ENCODE peak calls at places on chromosome 2, in four cellular contexts. One of them, this sample, is unnamed.

GRCh38 chr2:43474273-43474672 is 121.6 kb downstream of the THADA start:
- DNase-seq in astrocyte: no peak
- DNase-seq in MM.1S: no peak
- DNase-seq in fibroblast of lung: no peak
- DNase-seq in this sample: no peak

GRCh38 chr2:140658766-140659165 is 1472.0 kb downstream of the LRP1B start:
- DNase-seq in astrocyte: peak; percentile 12
- DNase-seq in MM.1S: no peak
- DNase-seq in fibroblast of lung: peak; percentile 6
- DNase-seq in this sample: no peak

GRCh38 chr2:114127372-114127771 is 237.5 kb downstream of the ACTR3 start:
- DNase-seq in astrocyte: peak; percentile 20
- DNase-seq in MM.1S: no peak
- DNase-seq in fibroblast of lung: peak; percentile 39
- DNase-seq in this sample: peak; percentile 71

GRCh38 chr2:148875387-148876051 is 492 bp downstream of the KIF5C start:
- DNase-seq in fibroblast of lung: no peak
- DNase-seq in astrocyte: no peak
- DNase-seq in MM.1S: no peak
- DNase-seq in this sample: peak; percentile 14

GRCh38 chr2:127669056-127669455 is 6.3 kb downstream of the LIMS2 start:
- DNase-seq in fibroblast of lung: no peak
- DNase-seq in astrocyte: no peak
- DNase-seq in MM.1S: no peak
- DNase-seq in this sample: peak; percentile 58

GRCh38 chr2:190098851-190099250 is 36.3 kb upstream of the MSTN start:
- DNase-seq in MM.1S: no peak
- DNase-seq in astrocyte: no peak
- DNase-seq in fibroblast of lung: peak; percentile 27
- DNase-seq in this sample: no peak

GRCh38 chr2:127768775-127769479 is 42.0 kb downstream of the WDR33 start:
- DNase-seq in fibroblast of lung: peak; percentile 23
- DNase-seq in astrocyte: no peak
- DNase-seq in MM.1S: no peak
- DNase-seq in this sample: peak; percentile 56

GRCh38 chr2:85073061-85073460 is 60.1 kb upstream of the TCF7L1 start:
- DNase-seq in fibroblast of lung: no peak
- DNase-seq in MM.1S: no peak
- DNase-seq in astrocyte: no peak
- DNase-seq in this sample: no peak

GRCh38 chr2:237196866-237197618 is 111.4 kb downstream of the COPS8 start:
- DNase-seq in MM.1S: no peak
- DNase-seq in fibroblast of lung: peak; percentile 85
- DNase-seq in astrocyte: peak; percentile 80
- DNase-seq in this sample: peak; percentile 85

GRCh38 chr2:107108556-107108955 is 222.6 kb upstream of the ST6GAL2 start:
- DNase-seq in astrocyte: peak; percentile 4
- DNase-seq in MM.1S: no peak
- DNase-seq in fibroblast of lung: peak; percentile 18
- DNase-seq in this sample: peak; percentile 4

GRCh38 chr2:33372940-33373553 is 103.4 kb upstream of the RASGRP3 start:
- DNase-seq in fibroblast of lung: peak; percentile 32
- DNase-seq in MM.1S: peak; percentile 65
- DNase-seq in astrocyte: peak; percentile 19
- DNase-seq in this sample: no peak

GRCh38 chr2:152740743-152741328 is 22.4 kb downstream of the ARL6IP6 start:
- DNase-seq in astrocyte: peak; percentile 30
- DNase-seq in fibroblast of lung: peak; percentile 54
- DNase-seq in MM.1S: peak; percentile 73
- DNase-seq in this sample: peak; percentile 77

GRCh38 chr2:16973586-16974274 is 308.1 kb upstream of the CYRIA start:
- DNase-seq in astrocyte: peak; percentile 76
- DNase-seq in fibroblast of lung: peak; percentile 80
- DNase-seq in MM.1S: no peak
- DNase-seq in this sample: peak; percentile 39

GRCh38 chr2:176827269-176827668 is 385.3 kb upstream of the HNRNPA3 start:
- DNase-seq in MM.1S: no peak
- DNase-seq in fibroblast of lung: no peak
- DNase-seq in astrocyte: no peak
- DNase-seq in this sample: peak; percentile 65
- H3K4me1 ChIP-seq in MM.1S: no peaks in the 10 kb centered on the region
- H3K4me1 ChIP-seq in fibroblast of lung: no peaks in the 10 kb centered on the region
- H3K4me1 ChIP-seq in astrocyte: no peaks in the 10 kb centered on the region
- H3K4me1 ChIP-seq in this sample: peaks cover 2% of the 10 kb centered on the region

DNA sequence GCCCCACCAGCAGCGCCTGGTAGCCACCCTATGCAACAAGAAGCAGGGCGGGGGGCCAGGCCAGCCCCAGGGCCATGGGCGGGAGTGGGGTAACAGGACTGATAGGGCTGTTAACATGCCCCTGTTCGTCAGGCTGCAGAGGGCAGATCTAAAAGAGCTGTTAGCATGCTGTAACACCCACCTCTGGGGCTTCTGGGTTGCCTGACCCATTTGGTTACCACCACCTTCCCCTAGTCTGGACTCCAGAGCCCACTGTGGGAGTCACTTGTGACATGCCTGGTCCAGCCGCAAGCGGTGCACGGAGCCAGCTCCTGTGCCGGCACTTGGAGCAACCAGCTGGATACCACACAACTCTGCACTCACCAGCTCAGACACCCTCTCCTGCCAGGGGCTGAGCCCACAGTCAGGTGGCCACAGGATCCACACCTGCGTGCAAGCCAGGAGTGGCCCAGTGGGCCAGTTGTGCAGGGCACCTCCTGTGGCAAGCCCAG is 2.1 kb downstream of the METTL8 start:
- DNase-seq in astrocyte: no peak
- DNase-seq in fibroblast of lung: no peak
- DNase-seq in MM.1S: no peak
- DNase-seq in this sample: no peak
- H3K4me2 ChIP-seq in astrocyte: no peak overlapping the region
- H3K4me2 ChIP-seq in fibroblast of lung: no peak overlapping the region
- H3K4me2 ChIP-seq in MM.1S: no peak overlapping the region
- H3K4me2 ChIP-seq in this sample: no peak overlapping the region

GRCh38 chr2:129667586-129667985 is 311.9 kb upstream of the RAB6C start:
- DNase-seq in MM.1S: no peak
- DNase-seq in fibroblast of lung: no peak
- DNase-seq in astrocyte: no peak
- DNase-seq in this sample: no peak
- H4K20me1 ChIP-seq in MM.1S: no peaks in the 10 kb centered on the region
- H4K20me1 ChIP-seq in fibroblast of lung: no peaks in the 10 kb centered on the region
- H4K20me1 ChIP-seq in astrocyte: no peaks in the 10 kb centered on the region
- H4K20me1 ChIP-seq in this sample: no peaks in the 10 kb centered on the region

GRCh38 chr2:158493458-158493857 is 36.7 kb downstream of the PKP4 start:
- DNase-seq in fibroblast of lung: peak; percentile 23
- DNase-seq in astrocyte: no peak
- DNase-seq in MM.1S: no peak
- DNase-seq in this sample: no peak

GRCh38 chr2:158487419-158487818 is 30.7 kb downstream of the PKP4 start:
- DNase-seq in MM.1S: no peak
- DNase-seq in astrocyte: peak; percentile 72
- DNase-seq in fibroblast of lung: peak; percentile 76
- DNase-seq in this sample: peak; percentile 74

GRCh38 chr2:158488442-158489216 is 31.9 kb downstream of the PKP4 start:
- DNase-seq in astrocyte: no peak
- DNase-seq in fibroblast of lung: no peak
- DNase-seq in MM.1S: no peak
- DNase-seq in this sample: no peak

GRCh38 chr2:158489366-158490112 is 32.8 kb downstream of the PKP4 start:
- DNase-seq in astrocyte: no peak
- DNase-seq in MM.1S: no peak
- DNase-seq in fibroblast of lung: no peak
- DNase-seq in this sample: no peak

GRCh38 chr2:158491072-158491471 is 34.3 kb downstream of the PKP4 start:
- DNase-seq in fibroblast of lung: no peak
- DNase-seq in astrocyte: no peak
- DNase-seq in MM.1S: no peak
- DNase-seq in this sample: no peak
- H3K4me1 ChIP-seq in fibroblast of lung: peaks cover 11% of the 10 kb centered on the region
- H3K4me1 ChIP-seq in astrocyte: peaks cover 4% of the 10 kb centered on the region
- H3K4me1 ChIP-seq in MM.1S: no peaks in the 10 kb centered on the region
- H3K4me1 ChIP-seq in this sample: peaks cover 43% of the 10 kb centered on the region

GRCh38 chr2:241140445-241140840 is 8.8 kb downstream of the PASK start:
- DNase-seq in fibroblast of lung: no peak
- DNase-seq in astrocyte: no peak
- DNase-seq in MM.1S: no peak
- DNase-seq in this sample: no peak
- H3K4me2 ChIP-seq in fibroblast of lung: no peak overlapping the region
- H3K4me2 ChIP-seq in astrocyte: no peak overlapping the region
- H3K4me2 ChIP-seq in MM.1S: no peak overlapping the region
- H3K4me2 ChIP-seq in this sample: no peak overlapping the region

GRCh38 chr2:224556381-224556780 is 28.8 kb downstream of the CUL3 start:
- DNase-seq in astrocyte: no peak
- DNase-seq in MM.1S: no peak
- DNase-seq in fibroblast of lung: peak; percentile 22
- DNase-seq in this sample: peak; percentile 33
- H4K20me1 ChIP-seq in astrocyte: peaks cover 79% of the 10 kb centered on the region
- H4K20me1 ChIP-seq in MM.1S: peaks cover 24% of the 10 kb centered on the region
- H4K20me1 ChIP-seq in fibroblast of lung: no peaks in the 10 kb centered on the region
- H4K20me1 ChIP-seq in this sample: peaks cover 35% of the 10 kb centered on the region

DNA sequence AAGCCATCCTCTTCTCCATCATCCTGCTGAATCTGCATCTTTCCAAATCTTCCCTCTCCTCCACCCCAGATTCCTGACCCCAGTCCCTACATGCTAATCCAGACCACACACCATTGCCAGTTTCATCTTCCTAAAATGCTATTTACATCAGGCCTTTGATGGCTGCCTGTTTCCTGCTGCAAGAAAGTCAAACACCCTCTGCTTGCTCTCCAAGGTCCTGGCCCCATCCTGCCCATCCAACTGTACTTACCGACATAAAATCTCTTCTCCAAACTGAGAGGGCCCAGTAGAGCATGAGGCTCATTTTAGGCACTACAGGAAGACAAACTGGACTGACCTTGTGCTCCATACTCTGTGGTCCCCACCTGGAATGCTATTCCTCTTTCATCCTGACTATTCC is 19.0 kb downstream of the ALK start:
- DNase-seq in MM.1S: no peak
- DNase-seq in fibroblast of lung: no peak
- DNase-seq in astrocyte: no peak
- DNase-seq in this sample: peak; percentile 4
- H3K4me1 ChIP-seq in MM.1S: no peaks in the 10 kb centered on the region
- H3K4me1 ChIP-seq in fibroblast of lung: no peaks in the 10 kb centered on the region
- H3K4me1 ChIP-seq in astrocyte: no peaks in the 10 kb centered on the region
- H3K4me1 ChIP-seq in this sample: no peaks in the 10 kb centered on the region

This sample was measured in GM23248.